ENCODE peak calls at places on chromosome 21, in six cellular contexts. P is fibroblast of lung; H is Karpas-422; A is prostate gland; X is CD8-positive, alpha-beta memory T cell; Y is cardiac muscle cell. J is an unnamed sample.

GRCh38 chr21:16195476-16195875 is 465.7 kb downstream of the USP25 start:
- DNase-seq in Y (peak), P (peak), H (no peak), X (no peak), A (no peak), J (no peak)

GRCh38 chr21:39562791-39563770 is 49.7 kb upstream of the B3GALT5 start:
- DNase-seq in Y (no peak), P (no peak), H (no peak), A (no peak), X (no peak), J (no peak)

GRCh38 chr21:34022557-34023335 is 50.6 kb upstream of the MRPS6 start:
- DNase-seq in Y (no peak), A (no peak), H (peak), X (no peak), P (no peak), J (no peak)

GRCh38 chr21:39968010-39968409 is 100.8 kb downstream of the PCP4 start:
- DNase-seq in Y (no peak), A (no peak), X (no peak), P (no peak), H (no peak), J (no peak)

GRCh38 chr21:25625036-25625435 is 14.0 kb upstream of the JAM2 start:
- DNase-seq in P (peak), Y (peak), A (no peak), H (no peak), X (no peak), J (no peak)

GRCh38 chr21:27734146-27734545 is 767.3 kb upstream of the ADAMTS5 start:
- DNase-seq in H (no peak), Y (peak), A (no peak), P (peak), X (no peak), J (no peak)

GRCh38 chr21:33663241-33663640 is 20.9 kb downstream of the ITSN1 start:
- DNase-seq in A (no peak), Y (no peak), P (no peak), X (no peak), H (no peak), J (no peak)

GRCh38 chr21:28226563-28226962 is 766.1 kb downstream of the LTN1 start:
- DNase-seq in A (no peak), H (no peak), Y (no peak), X (no peak), P (no peak), J (no peak)

GRCh38 chr21:42182713-42183371 is 36.1 kb upstream of the ABCG1 start:
- DNase-seq in A (no peak), Y (no peak), P (no peak), X (no peak), H (no peak), J (no peak)

GRCh38 chr21:28781602-28782274 is 210.9 kb downstream of the LTN1 start:
- DNase-seq in A (no peak), X (no peak), H (peak), P (peak), Y (peak), J (no peak)

GRCh38 chr21:24420694-24421093 is 1186.6 kb downstream of the MRPL39 start:
- DNase-seq in P (no peak), A (no peak), X (no peak), H (no peak), Y (no peak), J (no peak)

GRCh38 chr21:42123509-42123908 is 52.4 kb downstream of the UMODL1 start:
- DNase-seq in H (no peak), A (no peak), X (no peak), P (no peak), Y (no peak), J (no peak)

GRCh38 chr21:41453198-41453597 is 27.2 kb downstream of the MX1 start:
- DNase-seq in A (no peak), P (no peak), X (no peak), H (no peak), Y (no peak), J (no peak)

GRCh38 chr21:36347278-36347961 is 27.4 kb downstream of the MORC3 start:
- DNase-seq in H (no peak), X (no peak), A (no peak), Y (peak), P (peak), J (no peak)

GRCh38 chr21:16678479-16678878 is 834.4 kb upstream of the CXADR start:
- DNase-seq in X (no peak), P (no peak), Y (peak), A (no peak), H (no peak), J (no peak)

GRCh38 chr21:17436626-17437111 is 76.2 kb upstream of the CXADR start:
- DNase-seq in Y (peak), P (no peak), X (no peak), H (no peak), A (no peak), J (no peak)

GRCh38 chr21:41426656-41427311 is 745 bp downstream of the MX1 start:
- DNase-seq in A (no peak), X (no peak), Y (no peak), H (peak), P (no peak), J (no peak)

GRCh38 chr21:42534361-42534900 is 20.8 kb downstream of the SLC37A1 start:
- DNase-seq in A (no peak), X (no peak), Y (no peak), H (peak), P (no peak), J (peak)

GRCh38 chr21:26447932-26448331 is 125.2 kb downstream of the CYYR1 start:
- DNase-seq in H (no peak), X (no peak), P (no peak), A (no peak), Y (no peak), J (no peak)

GRCh38 chr21:26595971-26596370 is 22.9 kb upstream of the CYYR1 start:
- DNase-seq in X (no peak), P (no peak), Y (no peak), A (no peak), H (no peak), J (no peak)

GRCh38 chr21:32378956-32379355 is 13.9 kb downstream of the URB1 start:
- DNase-seq in H (no peak), P (peak), Y (no peak), X (no peak), A (no peak), J (no peak)

GRCh38 chr21:16072692-16073091 is 342.9 kb downstream of the USP25 start:
- DNase-seq in A (no peak), Y (peak), P (peak), H (no peak), X (no peak), J (no peak)

GRCh38 chr21:41821756-41822431 is 55.0 kb upstream of the RIPK4 start:
- DNase-seq in A (no peak), P (no peak), Y (no peak), H (no peak), X (no peak), J (no peak)

GRCh38 chr21:14616303-14617039 is 70.4 kb upstream of the SAMSN1 start:
- DNase-seq in X (no peak), A (no peak), Y (no peak), H (no peak), P (no peak), J (no peak)
- H3K27ac ChIP-seq in X (no peak), A (no peak), Y (no peak), H (no peak), P (no peak), J (no peak)

GRCh38 chr21:45308211-45309068 is 20.7 kb upstream of the POFUT2 start:
- DNase-seq in P (peak), A (no peak), H (no peak), X (no peak), Y (peak), J (no peak)
- H3K27ac ChIP-seq in P (peak), A (peak), H (no peak), X (no peak), Y (no peak), J (peak)

DNA sequence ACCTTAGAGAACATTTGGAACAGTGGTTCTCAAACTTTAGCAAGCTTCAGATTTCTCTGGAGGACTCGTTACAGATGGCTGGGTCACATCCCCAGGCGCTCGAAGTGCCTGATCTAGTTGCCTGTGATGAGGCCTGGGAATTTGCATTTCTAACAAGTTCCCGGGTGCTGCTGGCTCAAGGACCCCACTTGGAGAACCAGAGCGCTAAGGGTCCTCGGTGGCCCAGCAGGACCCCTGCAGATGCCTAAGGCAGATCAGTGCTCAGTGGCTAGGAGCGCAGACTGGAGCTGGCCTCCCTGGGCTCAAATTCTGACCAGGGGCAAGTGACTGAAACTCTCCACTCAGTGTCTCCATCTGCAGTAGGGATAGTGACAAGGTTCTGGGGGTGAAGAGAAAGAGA is 208.2 kb downstream of the DYRK1A start:
- DNase-seq in Y (no peak), X (no peak), A (no peak), P (no peak), H (no peak), J (no peak)
- H3K27ac ChIP-seq in Y (no peak), X (no peak), A (no peak), P (no peak), H (no peak), J (no peak)

DNA sequence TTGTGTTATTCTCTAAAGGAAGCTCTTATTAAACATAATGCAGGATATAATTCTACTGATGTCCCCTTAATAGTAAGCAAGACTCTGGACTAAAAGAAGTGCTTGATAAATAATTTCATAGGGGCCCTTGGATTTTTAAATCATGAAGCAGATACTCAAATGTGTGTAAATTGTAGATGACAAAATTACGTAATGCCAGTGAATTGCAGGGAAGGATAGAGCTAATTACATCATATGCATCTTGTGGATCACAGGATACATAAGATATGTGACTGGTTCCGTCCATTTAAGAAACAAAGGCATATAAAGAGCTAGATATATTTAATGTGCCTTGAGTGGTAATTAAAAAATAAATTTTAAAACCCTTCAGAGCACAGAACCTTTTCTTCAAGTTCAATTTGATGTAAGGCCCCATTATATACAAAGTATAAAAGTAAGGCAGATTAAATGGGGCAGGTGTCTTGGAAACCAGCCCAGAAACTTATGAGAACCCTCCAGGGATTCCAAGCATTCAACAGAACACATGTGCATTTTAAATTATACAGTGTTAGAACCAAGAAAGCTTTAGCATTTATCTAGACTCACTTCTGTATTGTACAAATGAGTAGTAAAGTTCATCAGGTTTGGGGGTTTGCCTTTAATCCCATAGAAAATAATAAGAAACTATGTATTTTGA is 190.4 kb downstream of the NCAM2 start:
- DNase-seq in X (no peak), H (no peak), Y (peak), A (no peak), P (no peak), J (no peak)
- H3K27ac ChIP-seq in X (no peak), H (no peak), Y (no peak), A (no peak), P (no peak), J (no peak)

GRCh38 chr21:38221594-38221993 is 35.2 kb upstream of the KCNJ15 start:
- DNase-seq in P (no peak), X (no peak), H (no peak), Y (peak), A (no peak), J (no peak)

GRCh38 chr21:38223893-38224540 is 32.8 kb upstream of the KCNJ15 start:
- DNase-seq in P (peak), X (no peak), H (peak), A (no peak), Y (peak), J (no peak)

GRCh38 chr21:38220270-38220737 is 36.5 kb upstream of the KCNJ15 start:
- DNase-seq in A (no peak), Y (peak), P (peak), X (no peak), H (no peak), J (peak)

GRCh38 chr21:38219049-38219628 is 37.7 kb upstream of the KCNJ15 start:
- DNase-seq in X (peak), A (peak), Y (peak), P (peak), H (peak), J (peak)
- H3K27ac ChIP-seq in X (no peak), A (peak), Y (no peak), P (no peak), H (no peak), J (peak)

GRCh38 chr21:21165063-21165645 is 166.9 kb downstream of the NCAM2 start:
- DNase-seq in H (no peak), X (no peak), P (peak), Y (peak), A (no peak), J (no peak)
- H3K27ac ChIP-seq in H (no peak), X (no peak), P (peak), Y (no peak), A (no peak), J (no peak)

GRCh38 chr21:43721225-43721605 is 2.3 kb downstream of the PDXK start:
- DNase-seq in Y (no peak), H (no peak), X (no peak), A (no peak), P (no peak), J (peak)

GRCh38 chr21:43718872-43719747 is at the start of gene PDXK:
- DNase-seq in A (peak), P (peak), Y (peak), X (peak), H (peak), J (peak)

GRCh38 chr21:43719748-43720538 is 1.0 kb downstream of the PDXK start:
- DNase-seq in H (peak), Y (no peak), P (no peak), A (no peak), X (no peak), J (peak)

GRCh38 chr21:43721939-43722338 is 3.0 kb downstream of the PDXK start:
- DNase-seq in Y (no peak), X (no peak), P (no peak), H (no peak), A (no peak), J (no peak)

DNA sequence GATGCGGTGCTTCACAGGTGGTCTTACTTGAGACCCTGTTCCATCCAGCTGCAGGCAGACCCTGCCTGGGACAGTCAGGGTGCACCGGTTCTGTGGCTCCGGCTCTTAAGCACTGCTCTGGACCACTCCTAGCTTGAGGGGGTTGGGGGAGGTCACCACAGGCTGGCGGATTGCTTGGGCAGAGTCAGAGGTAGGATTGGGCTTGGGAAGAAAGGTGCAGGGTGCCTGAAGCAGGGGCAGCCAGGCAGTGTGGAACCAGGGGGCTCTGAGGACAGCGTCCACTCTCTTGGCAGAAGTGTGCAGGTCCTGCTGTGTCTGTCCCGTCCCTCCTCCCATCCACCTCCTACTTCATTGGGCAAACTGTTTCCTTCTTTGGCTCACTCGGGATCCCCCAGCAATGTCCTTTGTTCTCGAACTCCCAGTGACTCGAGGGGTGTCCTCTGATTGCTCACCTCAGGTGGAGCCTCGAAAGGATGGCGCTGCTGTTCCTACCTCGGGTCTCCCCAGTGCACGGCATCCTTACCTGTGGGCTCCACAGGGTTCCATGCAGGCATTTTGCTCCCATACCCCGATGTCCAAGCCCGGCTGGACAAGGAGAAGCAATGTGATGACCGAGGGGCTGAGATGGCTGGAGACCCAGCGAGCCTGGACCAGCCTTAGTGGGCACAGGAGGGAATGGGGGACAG is 1.8 kb downstream of the PDXK start:
- DNase-seq in A (no peak), Y (no peak), X (no peak), P (no peak), H (no peak), J (no peak)
- H3K27ac ChIP-seq in A (peak), Y (no peak), X (no peak), P (no peak), H (no peak), J (peak)

DNA sequence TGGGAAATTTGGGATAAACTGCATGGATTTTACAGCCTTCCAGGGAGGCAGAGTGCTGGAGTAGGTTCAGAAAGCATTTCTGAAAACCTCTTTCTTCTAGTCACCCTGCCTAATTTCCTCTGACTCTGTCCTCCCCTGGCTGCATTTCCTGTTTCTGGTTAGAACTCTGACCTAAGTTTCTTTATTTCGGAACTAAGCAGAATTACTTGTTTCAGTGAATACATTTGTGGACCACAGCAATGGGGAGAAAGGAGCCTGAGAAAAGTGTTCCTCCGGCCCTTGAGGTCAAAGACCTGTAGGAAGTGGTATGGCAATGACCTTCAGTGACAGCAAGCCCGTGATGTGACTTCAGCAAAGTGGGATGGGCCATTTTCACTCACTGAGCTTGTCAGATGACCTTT is 173.4 kb upstream of the RUNX1 start:
- DNase-seq in Y (peak), H (no peak), A (no peak), P (no peak), X (no peak), J (no peak)
- H3K27ac ChIP-seq in Y (no peak), H (peak), A (no peak), P (no peak), X (no peak), J (no peak)